ENCODE peak calls at places on chromosomes 12 and 14, in five cellular contexts. One of them, this sample, is unnamed.

GRCh38 chr12:29110506-29111442 is 38.3 kb upstream of the FAR2 start:
- DNase-seq in epithelial cell of esophagus: no peak
- DNase-seq in AML-193: no peak
- DNase-seq in CD8-positive, alpha-beta T cell: no peak
- DNase-seq in A549: no peak
- DNase-seq in this sample: no peak

GRCh38 chr12:105523164-105524057 is 192.9 kb downstream of the C12orf75 start:
- DNase-seq in epithelial cell of esophagus: peak
- DNase-seq in AML-193: no peak
- DNase-seq in CD8-positive, alpha-beta T cell: no peak
- DNase-seq in A549: no peak
- DNase-seq in this sample: peak

GRCh38 chr12:50618864-50619609 is 114.3 kb downstream of the DIP2B start:
- DNase-seq in epithelial cell of esophagus: peak
- DNase-seq in AML-193: no peak
- DNase-seq in CD8-positive, alpha-beta T cell: no peak
- DNase-seq in A549: peak
- DNase-seq in this sample: peak

GRCh38 chr14:73526036-73526984 is 10.6 kb upstream of the ACOT1 start:
- DNase-seq in epithelial cell of esophagus: peak
- DNase-seq in AML-193: no peak
- DNase-seq in CD8-positive, alpha-beta T cell: no peak
- DNase-seq in A549: no peak
- DNase-seq in this sample: peak

GRCh38 chr12:32558941-32559340 is 120.2 kb upstream of the DNM1L start:
- DNase-seq in epithelial cell of esophagus: no peak
- DNase-seq in AML-193: no peak
- DNase-seq in CD8-positive, alpha-beta T cell: no peak
- DNase-seq in A549: no peak
- DNase-seq in this sample: peak

GRCh38 chr12:50937653-50938052 is 14.7 kb upstream of the HIGD1C start:
- DNase-seq in epithelial cell of esophagus: no peak
- DNase-seq in AML-193: no peak
- DNase-seq in CD8-positive, alpha-beta T cell: no peak
- DNase-seq in A549: no peak
- DNase-seq in this sample: no peak

GRCh38 chr12:3364226-3364625 is 126.8 kb upstream of the PRMT8 start:
- DNase-seq in epithelial cell of esophagus: no peak
- DNase-seq in AML-193: no peak
- DNase-seq in CD8-positive, alpha-beta T cell: no peak
- DNase-seq in A549: no peak
- DNase-seq in this sample: no peak

GRCh38 chr12:110741795-110742717 is 635 bp downstream of the PPP1CC start:
- DNase-seq in epithelial cell of esophagus: peak
- DNase-seq in AML-193: peak
- DNase-seq in CD8-positive, alpha-beta T cell: peak
- DNase-seq in A549: peak
- DNase-seq in this sample: peak

GRCh38 chr12:119180380-119181040 is 1.8 kb downstream of the HSPB8 start:
- DNase-seq in epithelial cell of esophagus: peak
- DNase-seq in AML-193: no peak
- DNase-seq in CD8-positive, alpha-beta T cell: no peak
- DNase-seq in A549: peak
- DNase-seq in this sample: peak

GRCh38 chr12:52870361-52871290 is 21.8 kb upstream of the KRT78 start:
- DNase-seq in epithelial cell of esophagus: peak
- DNase-seq in AML-193: peak
- DNase-seq in CD8-positive, alpha-beta T cell: peak
- DNase-seq in A549: peak
- DNase-seq in this sample: peak

GRCh38 chr12:7588703-7589329 is 76.9 kb downstream of the APOBEC1 start:
- DNase-seq in epithelial cell of esophagus: peak
- DNase-seq in AML-193: peak
- DNase-seq in CD8-positive, alpha-beta T cell: peak
- DNase-seq in A549: peak
- DNase-seq in this sample: peak

GRCh38 chr14:71703477-71703876 is 228.8 kb upstream of the RGS6 start:
- DNase-seq in epithelial cell of esophagus: peak
- DNase-seq in AML-193: no peak
- DNase-seq in CD8-positive, alpha-beta T cell: no peak
- DNase-seq in A549: no peak
- DNase-seq in this sample: peak

GRCh38 chr12:99130808-99131538 is 485.9 kb downstream of the APAF1 start:
- DNase-seq in epithelial cell of esophagus: peak
- DNase-seq in AML-193: no peak
- DNase-seq in CD8-positive, alpha-beta T cell: no peak
- DNase-seq in A549: no peak
- DNase-seq in this sample: no peak

GRCh38 chr14:67457782-67458181 is 30.7 kb downstream of the TMEM229B start:
- DNase-seq in epithelial cell of esophagus: peak
- DNase-seq in AML-193: no peak
- DNase-seq in CD8-positive, alpha-beta T cell: no peak
- DNase-seq in A549: no peak
- DNase-seq in this sample: no peak

GRCh38 chr14:88421286-88421685 is 35.8 kb downstream of the SPATA7 start:
- DNase-seq in epithelial cell of esophagus: no peak
- DNase-seq in AML-193: no peak
- DNase-seq in CD8-positive, alpha-beta T cell: no peak
- DNase-seq in A549: no peak
- DNase-seq in this sample: peak

GRCh38 chr12:26128180-26128579 is 3.3 kb upstream of the BHLHE41 start:
- DNase-seq in epithelial cell of esophagus: no peak
- DNase-seq in AML-193: no peak
- DNase-seq in CD8-positive, alpha-beta T cell: no peak
- DNase-seq in A549: no peak
- DNase-seq in this sample: peak

GRCh38 chr14:75871181-75871880 is 110.5 kb downstream of the TGFB3 start:
- DNase-seq in epithelial cell of esophagus: no peak
- DNase-seq in AML-193: no peak
- DNase-seq in CD8-positive, alpha-beta T cell: no peak
- DNase-seq in A549: no peak
- DNase-seq in this sample: peak

GRCh38 chr12:21819236-21819635 is 44.7 kb upstream of the KCNJ8 start:
- DNase-seq in epithelial cell of esophagus: peak
- DNase-seq in AML-193: no peak
- DNase-seq in CD8-positive, alpha-beta T cell: no peak
- DNase-seq in A549: no peak
- DNase-seq in this sample: peak

GRCh38 chr12:54021432-54022013 is 6.7 kb upstream of the HOXC6 start:
- DNase-seq in epithelial cell of esophagus: peak
- DNase-seq in AML-193: no peak
- DNase-seq in CD8-positive, alpha-beta T cell: no peak
- DNase-seq in A549: peak
- DNase-seq in this sample: no peak

GRCh38 chr14:50311337-50311973 is 574 bp downstream of the L2HGDH start:
- DNase-seq in epithelial cell of esophagus: peak
- DNase-seq in AML-193: no peak
- DNase-seq in CD8-positive, alpha-beta T cell: no peak
- DNase-seq in A549: no peak
- DNase-seq in this sample: no peak

GRCh38 chr14:102554835-102555819 is 37.3 kb upstream of the RCOR1 start:
- DNase-seq in epithelial cell of esophagus: peak
- DNase-seq in AML-193: peak
- DNase-seq in CD8-positive, alpha-beta T cell: peak
- DNase-seq in A549: no peak
- DNase-seq in this sample: no peak

GRCh38 chr12:30694971-30695326 is 720 bp downstream of the IPO8 start:
- DNase-seq in epithelial cell of esophagus: peak
- DNase-seq in AML-193: no peak
- DNase-seq in CD8-positive, alpha-beta T cell: no peak
- DNase-seq in A549: peak
- DNase-seq in this sample: peak

GRCh38 chr12:52585951-52586350 is 12.3 kb upstream of the KRT74 start:
- DNase-seq in epithelial cell of esophagus: no peak
- DNase-seq in AML-193: no peak
- DNase-seq in CD8-positive, alpha-beta T cell: peak
- DNase-seq in A549: no peak
- DNase-seq in this sample: no peak